ENCODE peak calls at places on chromosome 15, in four cellular contexts. H is GM12878, F is HepG2, T is K562. D is an unnamed sample.

GRCh38 chr15:90561344-90562244 is 31.9 kb downstream of the CRTC3 start:
- DNase-seq in F (no peak), H (no peak), T (no peak), D (no peak)

GRCh38 chr15:40909662-40910625 is 15.7 kb downstream of the VPS18 start:
- DNase-seq in T (no peak), F (peak), H (no peak), D (no peak)

GRCh38 chr15:73584699-73585420 is 48.3 kb downstream of the NPTN start:
- DNase-seq in T (peak), H (no peak), F (no peak), D (no peak)

GRCh38 chr15:44501768-44502366 is 35.1 kb upstream of the EIF3J start:
- DNase-seq in H (no peak), T (peak), F (peak), D (peak)

GRCh38 chr15:79248183-79248582 is 34.3 kb upstream of the ANKRD34C start:
- DNase-seq in T (no peak), H (no peak), F (no peak), D (no peak)

GRCh38 chr15:77516076-77516475 is 95.4 kb downstream of the HMG20A start:
- DNase-seq in F (no peak), H (no peak), T (no peak), D (no peak)

GRCh38 chr15:82663186-82663600 is 16.0 kb upstream of the CPEB1 start:
- DNase-seq in H (no peak), F (peak), T (peak), D (peak)

GRCh38 chr15:47331796-47332480 is 385.4 kb upstream of the SEMA6D start:
- DNase-seq in H (no peak), T (no peak), F (no peak), D (no peak)

DNA sequence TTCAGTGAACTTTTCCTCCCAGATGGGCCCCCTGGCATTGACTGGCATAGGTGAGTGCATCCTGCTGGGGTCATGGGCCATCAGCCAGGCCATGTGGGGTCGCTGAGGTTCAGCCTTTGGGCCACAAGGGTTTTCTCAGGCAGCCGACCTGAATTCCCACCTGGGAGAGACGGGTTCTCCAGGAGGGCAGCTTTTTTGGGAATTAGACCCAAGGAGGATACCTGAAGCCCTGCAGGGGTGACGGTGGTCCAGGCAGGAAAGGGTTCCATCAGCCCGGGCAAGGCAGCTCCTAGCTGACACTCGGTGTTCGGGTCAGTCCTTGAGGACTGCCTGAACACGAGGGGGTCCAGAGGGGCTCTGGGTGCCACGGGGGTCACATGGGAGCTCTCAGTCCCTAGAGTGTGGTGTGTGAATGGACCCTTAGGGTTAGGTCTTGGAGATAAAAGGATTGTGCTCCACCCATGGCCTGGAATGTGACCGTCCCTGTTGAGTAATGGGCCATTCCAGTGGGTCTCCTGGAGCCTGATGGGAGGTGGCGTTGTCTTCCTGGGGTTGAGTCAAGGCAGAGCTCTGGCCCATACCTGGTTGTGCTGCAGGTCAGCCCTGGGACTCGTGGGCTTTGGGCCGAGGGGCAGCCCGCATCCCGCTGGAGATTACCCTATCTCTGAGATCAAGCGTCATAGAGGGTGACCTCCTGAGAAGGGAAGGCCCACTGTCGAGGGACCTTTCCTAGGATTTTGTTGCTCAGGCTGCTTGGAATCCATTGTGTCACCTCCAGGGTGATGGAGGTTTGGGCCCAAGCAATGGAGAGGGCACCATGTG is 192.8 kb downstream of the UBE3A start:
- DNase-seq in T (no peak), H (no peak), F (no peak), D (no peak)
- TF ChIP-seq TARDBP in T (no peak), H (no peak), F (no peak), D (no peak)

GRCh38 chr15:56228352-56228751 is 15.3 kb downstream of the RFX7 start:
- DNase-seq in H (no peak), T (no peak), F (no peak), D (no peak)
- TF ChIP-seq TARDBP in H (no peak), T (no peak), F (no peak), D (no peak)

DNA sequence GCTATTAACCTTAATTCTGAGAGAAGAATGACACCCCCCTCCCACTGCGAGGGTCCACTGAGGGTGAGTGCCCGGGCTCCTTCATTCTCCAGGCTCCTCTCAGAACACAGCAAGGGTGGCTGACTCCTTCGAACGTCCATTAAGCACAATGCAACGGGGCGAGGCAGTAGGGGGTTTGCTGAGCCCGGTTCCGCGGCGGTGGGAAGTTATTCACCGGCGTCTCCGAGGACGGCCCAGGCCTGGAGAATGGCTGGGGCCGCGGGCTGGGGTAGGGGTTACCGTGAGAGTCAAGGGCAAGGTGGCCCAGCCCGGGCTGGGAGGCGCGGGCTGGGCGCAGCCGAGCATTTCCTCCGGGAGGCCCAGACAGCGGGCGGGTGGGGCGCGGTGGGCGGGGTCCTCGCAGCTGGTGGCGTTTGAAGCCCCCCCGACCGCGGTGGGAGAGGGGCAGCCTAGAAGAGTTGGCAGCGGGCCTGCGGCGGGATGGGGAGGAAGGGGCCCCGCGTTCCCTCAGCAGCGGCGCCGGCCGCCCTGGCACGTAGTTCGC is 1.1 kb upstream of the KLF13 start:
- DNase-seq in F (no peak), T (peak), H (no peak), D (peak)
- TF ChIP-seq TARDBP in F (no peak), T (no peak), H (no peak), D (no peak)

DNA sequence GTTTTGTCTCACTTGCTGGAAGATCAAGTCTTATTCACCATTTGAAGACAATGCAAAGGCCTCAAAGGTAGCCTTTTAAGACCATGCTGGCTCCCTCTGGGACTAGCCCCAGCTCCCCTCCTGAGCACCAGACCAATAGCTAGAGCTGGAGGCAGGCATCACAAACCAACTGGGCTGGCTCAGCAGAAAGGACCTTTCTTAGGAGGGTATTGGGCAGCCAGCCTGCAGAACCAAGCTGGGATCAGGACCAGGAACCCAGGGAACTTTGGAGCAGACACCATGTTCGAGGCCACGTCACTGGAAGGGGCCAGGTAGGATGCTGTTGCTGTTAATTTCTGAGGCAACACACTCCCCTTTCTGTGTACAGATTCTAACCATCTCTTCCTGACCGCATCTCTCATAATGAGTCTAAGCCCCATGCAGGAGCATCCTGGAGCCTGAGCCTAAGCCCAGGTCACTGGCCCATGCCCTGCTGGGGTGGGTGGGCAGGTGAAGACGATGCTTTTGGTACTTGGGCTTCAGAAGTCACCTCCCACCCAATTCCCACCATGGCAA is 81.4 kb upstream of the KLF13 start:
- DNase-seq in F (no peak), T (no peak), H (no peak), D (no peak)
- TF ChIP-seq TARDBP in F (no peak), T (no peak), H (no peak), D (no peak)